ENCODE peak calls at places on chromosomes 13 and 19, in nine cellular contexts. G is fibroblast of lung, E is mammary epithelial cell, R is MM.1S, H is neural progenitor cell, Y is H1, M is HCT116, I is PC-9, L is K562. Z is an unnamed sample.

GRCh38 chr13:98880673-98881072 is 97.2 kb downstream of the DOCK9 start:
- DNase-seq in E (no peak), L (no peak), H (no peak), I (no peak), R (no peak), Y (no peak), M (no peak), G (no peak), Z (no peak)

GRCh38 chr19:29967623-29968022 is 25.6 kb downstream of the URI1 start:
- DNase-seq in I (no peak), Y (no peak), H (no peak), L (no peak), R (no peak), E (no peak), G (peak), M (no peak), Z (no peak)

GRCh38 chr19:12833418-12833746 is 997 bp downstream of the RTBDN start:
- DNase-seq in G (no peak), R (no peak), I (no peak), M (no peak), H (no peak), E (no peak), L (no peak), Y (peak), Z (no peak)

GRCh38 chr13:46908511-46908910 is 11.7 kb upstream of the HTR2A start:
- DNase-seq in E (peak), L (no peak), I (no peak), G (peak), R (no peak), H (no peak), M (no peak), Y (no peak), Z (no peak)

GRCh38 chr13:42354246-42355117 is 82.5 kb downstream of the AKAP11 start:
- DNase-seq in I (no peak), G (peak), M (no peak), Y (no peak), E (peak), H (peak), L (no peak), R (no peak), Z (peak)

GRCh38 chr13:44867825-44868224 is 121.4 kb downstream of the NUFIP1 start:
- DNase-seq in R (no peak), E (no peak), M (no peak), L (no peak), G (no peak), I (no peak), Y (no peak), H (no peak), Z (no peak)

GRCh38 chr13:94914829-94915228 is 202.5 kb upstream of the SOX21 start:
- DNase-seq in M (no peak), I (no peak), G (no peak), R (no peak), Y (no peak), H (no peak), E (no peak), L (no peak), Z (no peak)

GRCh38 chr13:58884810-58885209 is 1253.3 kb downstream of the PCDH17 start:
- DNase-seq in I (no peak), M (no peak), H (peak), G (no peak), E (no peak), L (no peak), R (no peak), Y (no peak), Z (no peak)

GRCh38 chr13:94550030-94550738 is 45.8 kb downstream of the TGDS start:
- DNase-seq in R (no peak), Y (no peak), I (no peak), H (no peak), L (no peak), E (no peak), M (no peak), G (peak), Z (no peak)

GRCh38 chr19:29285878-29286277 is 72.9 kb upstream of the UQCRFS1 start:
- DNase-seq in L (peak), G (no peak), I (no peak), Y (peak), R (no peak), E (no peak), H (peak), M (no peak), Z (no peak)

GRCh38 chr13:98280176-98280510 is 103.1 kb upstream of the RNF113B start:
- DNase-seq in Y (no peak), L (no peak), M (no peak), I (no peak), G (no peak), H (no peak), E (no peak), R (no peak), Z (no peak)

GRCh38 chr13:100983111-100983510 is 308.5 kb upstream of the TMTC4 start:
- DNase-seq in M (no peak), Y (no peak), R (no peak), L (no peak), G (no peak), I (no peak), E (no peak), H (no peak), Z (peak)

GRCh38 chr13:64755961-64756360 is 2474.2 kb downstream of the PCDH9 start:
- DNase-seq in I (no peak), G (no peak), Y (no peak), H (no peak), E (no peak), M (no peak), R (no peak), L (no peak), Z (no peak)

GRCh38 chr19:48497728-48498575 is 13.7 kb downstream of the LMTK3 start:
- DNase-seq in M (no peak), E (no peak), I (no peak), Y (no peak), G (no peak), L (no peak), R (no peak), H (no peak), Z (no peak)

GRCh38 chr13:99922631-99923404 is 48.7 kb downstream of the ZIC5 start:
- DNase-seq in E (no peak), I (no peak), H (no peak), L (no peak), Y (no peak), R (no peak), M (no peak), G (no peak), Z (no peak)

GRCh38 chr19:50645107-50645506 is 4.1 kb upstream of the C19orf81 start:
- DNase-seq in E (no peak), R (no peak), Y (no peak), L (no peak), M (no peak), I (no peak), H (no peak), G (no peak), Z (no peak)

GRCh38 chr19:5718032-5718578 is 1.8 kb downstream of the LONP1 start:
- DNase-seq in M (no peak), Y (no peak), R (no peak), I (no peak), H (no peak), G (peak), E (peak), L (no peak), Z (no peak)

GRCh38 chr13:19665427-19665859 is 32.0 kb downstream of the MPHOSPH8 start:
- DNase-seq in M (no peak), L (no peak), E (no peak), Y (no peak), G (no peak), R (no peak), H (no peak), I (no peak), Z (no peak)

GRCh38 chr19:10815007-10815531 is 20.9 kb downstream of the TMED1 start:
- DNase-seq in I (no peak), H (no peak), G (no peak), E (no peak), L (no peak), Y (no peak), M (no peak), R (no peak), Z (no peak)

GRCh38 chr19:10818306-10819123 is 17.5 kb downstream of the TMED1 start:
- DNase-seq in I (no peak), Y (no peak), M (no peak), R (no peak), L (no peak), G (no peak), E (no peak), H (no peak), Z (no peak)

GRCh38 chr19:10817291-10818038 is 18.5 kb downstream of the TMED1 start:
- DNase-seq in L (no peak), M (no peak), E (no peak), R (no peak), H (no peak), G (peak), I (no peak), Y (no peak), Z (no peak)

GRCh38 chr19:10815969-10816635 is 19.9 kb downstream of the TMED1 start:
- DNase-seq in G (no peak), E (no peak), I (no peak), H (no peak), Y (no peak), M (no peak), R (no peak), L (no peak), Z (no peak)

DNA sequence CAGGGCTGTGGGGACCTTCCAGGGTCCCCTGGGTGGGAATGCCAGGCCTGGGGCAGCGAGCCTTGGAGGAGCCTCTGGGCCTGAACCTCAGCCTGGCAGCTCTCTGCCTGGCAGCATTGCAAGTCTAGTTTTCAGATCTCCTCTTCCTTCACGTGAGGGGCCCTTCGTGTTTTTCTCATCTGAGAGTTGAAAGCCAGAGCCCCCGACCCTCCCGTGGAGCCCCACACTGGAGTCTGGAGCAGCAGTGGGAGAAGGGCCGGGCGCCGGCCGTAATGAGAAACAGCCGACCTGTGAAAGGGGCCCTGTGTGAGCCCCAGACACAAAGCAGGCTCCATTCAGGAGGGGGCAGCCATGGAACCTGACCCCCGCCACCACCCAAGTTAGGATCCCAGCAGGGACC is 19.3 kb downstream of the TMED1 start:
- DNase-seq in G (no peak), E (no peak), M (no peak), I (no peak), H (no peak), L (no peak), R (no peak), Y (no peak), Z (no peak)
- H3K27ac ChIP-seq in G (peak), E (no peak), M (peak), I (no peak), H (no peak), L (no peak), R (no peak), Y (no peak), Z (peak)

GRCh38 chr13:77919351-77920294 is 992 bp upstream of the EDNRB start:
- DNase-seq in Y (peak), R (no peak), M (no peak), L (no peak), G (peak), E (no peak), I (no peak), H (peak), Z (no peak)
- TF ChIP-seq EZH2 in Y (no peak), R (no peak), M (no peak), L (no peak), G (no peak), E (no peak), I (no peak), H (no peak), Z (no peak)

GRCh38 chr19:3712663-3713531 is 4.7 kb downstream of the TJP3 start:
- DNase-seq in H (no peak), G (no peak), R (no peak), M (peak), I (no peak), Y (no peak), L (no peak), E (no peak), Z (no peak)
- H3K27ac ChIP-seq in H (no peak), G (no peak), R (no peak), M (peak), I (peak), Y (no peak), L (no peak), E (no peak), Z (no peak)

GRCh38 chr13:113098163-113098732 is 7.3 kb upstream of the F7 start:
- DNase-seq in E (no peak), M (no peak), G (peak), L (no peak), R (no peak), H (no peak), I (no peak), Y (no peak), Z (no peak)
- TF ChIP-seq EZH2 in E (no peak), M (no peak), G (no peak), L (no peak), R (no peak), H (no peak), I (no peak), Y (no peak), Z (peak)

DNA sequence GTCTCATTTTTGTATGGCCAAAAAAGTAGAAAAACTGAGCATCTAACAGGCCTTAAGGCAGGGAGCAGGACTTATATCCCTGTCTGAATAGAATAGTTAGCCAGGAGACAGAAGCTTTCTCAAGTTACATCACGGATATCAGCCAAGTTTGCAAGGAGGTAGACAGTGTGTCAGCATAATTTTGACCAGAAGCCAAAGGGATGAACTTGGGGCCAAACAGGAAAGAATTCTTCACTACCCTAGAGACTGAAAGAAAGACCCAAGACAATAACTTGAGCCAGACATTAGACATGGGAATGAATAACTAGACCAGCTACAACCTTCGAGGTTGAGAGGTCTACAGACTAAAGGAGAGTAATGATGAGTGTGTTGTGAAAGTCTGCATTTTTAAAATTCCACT is 48.1 kb upstream of the PCDH9 start:
- DNase-seq in G (peak), M (no peak), R (no peak), E (no peak), Y (no peak), H (no peak), L (no peak), I (no peak), Z (no peak)
- H3K27ac ChIP-seq in G (no peak), M (no peak), R (no peak), E (no peak), Y (no peak), H (no peak), L (no peak), I (no peak), Z (no peak)

DNA sequence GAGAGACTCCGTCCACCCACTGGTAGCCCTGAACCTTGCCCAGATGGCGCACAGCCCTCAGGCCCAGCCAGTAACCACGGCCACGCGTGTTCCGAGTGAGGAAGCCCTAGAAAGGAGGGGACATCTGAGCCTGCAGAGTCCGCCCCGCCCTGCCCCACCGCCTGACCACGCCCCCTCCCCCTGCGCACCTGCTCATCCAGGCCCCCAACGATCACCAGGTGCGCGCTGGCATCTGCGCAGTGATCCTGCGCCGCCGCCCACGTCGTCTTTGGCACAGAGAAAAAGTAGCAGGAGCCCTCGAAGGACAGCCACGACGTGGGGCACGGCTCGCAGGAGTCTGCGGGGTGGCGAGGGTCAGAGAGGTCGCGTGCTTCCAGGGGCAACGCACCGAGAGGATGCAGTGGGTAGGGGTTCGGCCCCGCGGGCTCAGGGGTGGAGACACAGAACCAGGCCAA is 2.1 kb downstream of the CLEC4G start:
- DNase-seq in G (no peak), L (no peak), I (no peak), Y (peak), E (no peak), M (no peak), R (no peak), H (no peak), Z (no peak)
- TF ChIP-seq EZH2 in G (no peak), L (no peak), I (no peak), Y (no peak), E (no peak), M (no peak), R (no peak), H (peak), Z (no peak)

GRCh38 chr19:2059422-2060201 is 8.6 kb upstream of the MKNK2 start:
- DNase-seq in H (peak), R (no peak), Y (no peak), L (no peak), G (peak), E (peak), I (peak), M (peak), Z (no peak)
- H3K27ac ChIP-seq in H (no peak), R (no peak), Y (peak), L (peak), G (peak), E (peak), I (peak), M (peak), Z (peak)

Z was measured in SK-N-MC.